ENCODE peak calls at places on chromosomes 13 and 19, in five cellular contexts. One of them, this sample, is unnamed.

GRCh38 chr19:13744179-13744578 is 20.1 kb upstream of the MRI1 start:
- DNase-seq in left colon: no peak
- DNase-seq in activated B cell treated with CpG ODN at 0.5 μM for 24 hours: no peak
- DNase-seq in T-helper 2 cell: no peak
- DNase-seq in NCI-H2107: no peak
- DNase-seq in this sample: no peak

GRCh38 chr13:39567569-39567968 is 35.4 kb downstream of the LHFPL6 start:
- DNase-seq in left colon: no peak
- DNase-seq in T-helper 2 cell: no peak
- DNase-seq in NCI-H2107: no peak
- DNase-seq in activated B cell treated with CpG ODN at 0.5 μM for 24 hours: no peak
- DNase-seq in this sample: no peak

GRCh38 chr19:13396256-13397080 is 109.8 kb downstream of the CACNA1A start:
- DNase-seq in T-helper 2 cell: no peak
- DNase-seq in NCI-H2107: no peak
- DNase-seq in activated B cell treated with CpG ODN at 0.5 μM for 24 hours: no peak
- DNase-seq in left colon: peak; percentile 12
- DNase-seq in this sample: peak; percentile 85

GRCh38 chr19:29876414-29876813 is 64.6 kb downstream of the CCNE1 start:
- DNase-seq in T-helper 2 cell: no peak
- DNase-seq in left colon: no peak
- DNase-seq in activated B cell treated with CpG ODN at 0.5 μM for 24 hours: no peak
- DNase-seq in NCI-H2107: no peak
- DNase-seq in this sample: no peak

GRCh38 chr13:20057214-20057613 is 98.7 kb downstream of the ZMYM2 start:
- DNase-seq in left colon: no peak
- DNase-seq in NCI-H2107: no peak
- DNase-seq in T-helper 2 cell: no peak
- DNase-seq in activated B cell treated with CpG ODN at 0.5 μM for 24 hours: no peak
- DNase-seq in this sample: no peak

GRCh38 chr13:84658881-84659661 is 776.8 kb upstream of the SLITRK1 start:
- DNase-seq in T-helper 2 cell: no peak
- DNase-seq in left colon: no peak
- DNase-seq in NCI-H2107: no peak
- DNase-seq in activated B cell treated with CpG ODN at 0.5 μM for 24 hours: no peak
- DNase-seq in this sample: no peak

GRCh38 chr19:31408460-31409124 is 59.4 kb upstream of the TSHZ3 start:
- DNase-seq in left colon: no peak
- DNase-seq in NCI-H2107: no peak
- DNase-seq in activated B cell treated with CpG ODN at 0.5 μM for 24 hours: no peak
- DNase-seq in T-helper 2 cell: no peak
- DNase-seq in this sample: peak; percentile 82

GRCh38 chr13:99464441-99464949 is 36.8 kb upstream of the TM9SF2 start:
- DNase-seq in left colon: no peak
- DNase-seq in T-helper 2 cell: no peak
- DNase-seq in activated B cell treated with CpG ODN at 0.5 μM for 24 hours: no peak
- DNase-seq in NCI-H2107: no peak
- DNase-seq in this sample: peak; percentile 28

GRCh38 chr19:4916292-4917082 is 7.2 kb downstream of the UHRF1 start:
- DNase-seq in activated B cell treated with CpG ODN at 0.5 μM for 24 hours: peak; percentile 55
- DNase-seq in T-helper 2 cell: no peak
- DNase-seq in left colon: peak; percentile 26
- DNase-seq in NCI-H2107: no peak
- DNase-seq in this sample: no peak

GRCh38 chr13:73748404-73748803 is 385.8 kb downstream of the KLF12 start:
- DNase-seq in T-helper 2 cell: no peak
- DNase-seq in NCI-H2107: no peak
- DNase-seq in activated B cell treated with CpG ODN at 0.5 μM for 24 hours: no peak
- DNase-seq in left colon: no peak
- DNase-seq in this sample: no peak

GRCh38 chr13:107866007-107866665 is 349.2 kb downstream of the LIG4 start:
- DNase-seq in NCI-H2107: no peak
- DNase-seq in activated B cell treated with CpG ODN at 0.5 μM for 24 hours: no peak
- DNase-seq in left colon: no peak
- DNase-seq in T-helper 2 cell: no peak
- DNase-seq in this sample: no peak

GRCh38 chr19:43555185-43555770 is 20.0 kb downstream of the XRCC1 start:
- DNase-seq in left colon: peak; percentile 87
- DNase-seq in T-helper 2 cell: peak; percentile 75
- DNase-seq in activated B cell treated with CpG ODN at 0.5 μM for 24 hours: peak; percentile 55
- DNase-seq in NCI-H2107: no peak
- DNase-seq in this sample: peak; percentile 82

GRCh38 chr13:99053636-99054233 is 75.9 kb upstream of the DOCK9 start:
- DNase-seq in NCI-H2107: no peak
- DNase-seq in T-helper 2 cell: no peak
- DNase-seq in left colon: no peak
- DNase-seq in activated B cell treated with CpG ODN at 0.5 μM for 24 hours: no peak
- DNase-seq in this sample: no peak

GRCh38 chr13:105638446-105638845 is 897.0 kb downstream of the EFNB2 start:
- DNase-seq in NCI-H2107: no peak
- DNase-seq in left colon: no peak
- DNase-seq in activated B cell treated with CpG ODN at 0.5 μM for 24 hours: no peak
- DNase-seq in T-helper 2 cell: no peak
- DNase-seq in this sample: peak; percentile 40

GRCh38 chr19:29665215-29665825 is at the start of gene PLEKHF1:
- DNase-seq in left colon: peak; percentile 94
- DNase-seq in NCI-H2107: peak; percentile 63
- DNase-seq in activated B cell treated with CpG ODN at 0.5 μM for 24 hours: peak; percentile 94
- DNase-seq in T-helper 2 cell: peak; percentile 76
- DNase-seq in this sample: peak; percentile 95

GRCh38 chr13:113360446-113360845 is 3.5 kb downstream of the GRTP1 start:
- DNase-seq in activated B cell treated with CpG ODN at 0.5 μM for 24 hours: no peak
- DNase-seq in T-helper 2 cell: no peak
- DNase-seq in left colon: no peak
- DNase-seq in NCI-H2107: no peak
- DNase-seq in this sample: no peak

GRCh38 chr19:39692166-39692565 is 12.1 kb upstream of the LGALS14 start:
- DNase-seq in left colon: no peak
- DNase-seq in activated B cell treated with CpG ODN at 0.5 μM for 24 hours: no peak
- DNase-seq in NCI-H2107: no peak
- DNase-seq in T-helper 2 cell: no peak
- DNase-seq in this sample: no peak

GRCh38 chr13:87123987-87124784 is 547.0 kb upstream of the SLITRK5 start:
- DNase-seq in NCI-H2107: no peak
- DNase-seq in T-helper 2 cell: no peak
- DNase-seq in activated B cell treated with CpG ODN at 0.5 μM for 24 hours: no peak
- DNase-seq in left colon: no peak
- DNase-seq in this sample: peak; percentile 60

GRCh38 chr13:97976551-97977375 is 23.3 kb downstream of the IPO5 start:
- DNase-seq in T-helper 2 cell: peak; percentile 81
- DNase-seq in NCI-H2107: no peak
- DNase-seq in activated B cell treated with CpG ODN at 0.5 μM for 24 hours: no peak
- DNase-seq in left colon: no peak
- DNase-seq in this sample: peak; percentile 52

GRCh38 chr13:93116809-93117208 is 109.8 kb upstream of the GPC6 start:
- DNase-seq in T-helper 2 cell: no peak
- DNase-seq in activated B cell treated with CpG ODN at 0.5 μM for 24 hours: no peak
- DNase-seq in left colon: no peak
- DNase-seq in NCI-H2107: no peak
- DNase-seq in this sample: peak; percentile 2

This sample was measured in foreskin fibroblast.